ENCODE peak calls at places on chromosomes 1 and 21, in ten cellular contexts. A is natural killer cell treated with Interleukin-12 subunit alpha and Interleukin-12 subunit beta and Interleukin-15 and Interleukin-18, amount 100 ng/mL, for 72 hours; P is keratinocyte; N is HFF-Myc; H is anterior cingulate cortex; E is endothelial cell; T is stimulated activated naive CD8-positive, alpha-beta T cell treated with anti-CD3 and anti-CD28 coated beads, Interleukin-15, Interleukin-2, amounts not matched to agents 100 U/mL and 50 U/mL, for 24 hours; O is body of pancreas; X is SW480; S is hippocampal formation. V is an unnamed sample.

GRCh38 chr1:115807723-115808122 is 33.2 kb downstream of the NHLH2 start:
- DNase-seq in E (peak), H (no peak), N (peak), O (peak), A (no peak), P (no peak), S (peak), T (peak), X (peak), V (no peak)

GRCh38 chr1:108644984-108645383 is 15.9 kb downstream of the HENMT1 start:
- DNase-seq in O (no peak), P (no peak), N (no peak), E (no peak), T (peak), S (no peak), H (no peak), A (no peak), X (no peak), V (no peak)

GRCh38 chr1:148315081-148315811 is 163.2 kb upstream of the NBPF11 start:
- DNase-seq in X (no peak), E (no peak), T (no peak), O (no peak), S (no peak), H (no peak), A (no peak), N (no peak), P (no peak), V (no peak)

GRCh38 chr1:203325004-203325417 is 19.7 kb downstream of the BTG2 start:
- DNase-seq in X (peak), T (peak), H (no peak), N (no peak), P (no peak), A (peak), E (no peak), O (no peak), S (no peak), V (no peak)

GRCh38 chr21:38679531-38679930 is 126.2 kb upstream of the ETS2 start:
- DNase-seq in O (no peak), X (peak), P (no peak), N (peak), T (no peak), E (no peak), A (no peak), H (no peak), S (no peak), V (no peak)

GRCh38 chr1:70895531-70895930 is 152.1 kb downstream of the PTGER3 start:
- DNase-seq in O (no peak), A (no peak), E (no peak), H (no peak), P (no peak), X (no peak), S (no peak), T (no peak), N (no peak), V (no peak)

GRCh38 chr1:210299501-210299900 is 29.2 kb upstream of the HHAT start:
- DNase-seq in H (no peak), X (no peak), O (no peak), S (no peak), P (peak), A (no peak), T (no peak), N (no peak), E (no peak), V (no peak)

GRCh38 chr1:55443175-55443933 is 228.2 kb upstream of the USP24 start:
- DNase-seq in P (no peak), O (peak), A (no peak), N (peak), S (no peak), E (no peak), H (no peak), T (no peak), X (peak), V (peak)

GRCh38 chr21:29187939-29188338 is 57.5 kb downstream of the MAP3K7CL start:
- DNase-seq in P (no peak), X (peak), T (no peak), H (no peak), N (peak), A (no peak), E (no peak), S (no peak), O (peak), V (no peak)

GRCh38 chr1:53326598-53327182 is 1.2 kb downstream of the LRP8 start:
- DNase-seq in A (no peak), H (no peak), X (peak), T (peak), P (no peak), E (peak), S (no peak), O (peak), N (no peak), V (no peak)

GRCh38 chr1:153431427-153431826 is 15.1 kb downstream of the S100A7A start:
- DNase-seq in P (no peak), X (no peak), O (no peak), N (no peak), E (no peak), H (no peak), A (no peak), S (no peak), T (no peak), V (no peak)

GRCh38 chr1:95111014-95111413 is 6.1 kb upstream of the TLCD4 start:
- DNase-seq in P (no peak), N (no peak), A (no peak), S (no peak), T (no peak), O (no peak), E (no peak), H (no peak), X (no peak), V (no peak)

GRCh38 chr21:37219766-37220432 is 47.2 kb downstream of the VPS26C start:
- DNase-seq in O (no peak), X (no peak), A (no peak), N (no peak), S (no peak), T (no peak), P (no peak), H (no peak), E (no peak), V (no peak)

GRCh38 chr1:170307426-170307825 is 161.7 kb downstream of the NTMT2 start:
- DNase-seq in T (no peak), E (no peak), H (no peak), O (no peak), N (no peak), P (no peak), A (no peak), X (no peak), S (no peak), V (no peak)

V was measured in omental fat pad.